ENCODE peak calls at places on chromosomes 3 and 15, in six cellular contexts. I is K562, F is GM12891, V is GM12878, Z is HepG2, B is H1. N is an unnamed sample.

GRCh38 chr3:129030611-129031010 is 29.5 kb downstream of the EFCC1 start:
- DNase-seq in I (no peak), F (no peak), V (no peak), Z (no peak), B (no peak), N (no peak)

GRCh38 chr3:144380832-144381231 is 409.2 kb downstream of the DIPK2A start:
- DNase-seq in I (no peak), F (no peak), V (no peak), Z (no peak), B (no peak), N (no peak)

GRCh38 chr3:34264650-34265049 is 466.2 kb downstream of the PDCD6IP start:
- DNase-seq in I (no peak), F (no peak), V (no peak), Z (no peak), B (no peak), N (no peak)

GRCh38 chr3:174202146-174202545 is 657.0 kb upstream of the NAALADL2 start:
- DNase-seq in I (no peak), F (no peak), V (no peak), Z (no peak), B (no peak), N (no peak)

GRCh38 chr15:87599616-87600015 is 656.9 kb downstream of the NTRK3 start:
- DNase-seq in I (no peak), F (no peak), V (no peak), Z (no peak), B (no peak), N (no peak)

GRCh38 chr3:46495901-46496456 is 1.8 kb upstream of the RTP3 start:
- DNase-seq in I (no peak), F (no peak), V (no peak), Z (no peak), B (no peak), N (no peak)

GRCh38 chr3:147651107-147651506 is 241.9 kb downstream of the ZIC1 start:
- DNase-seq in I (no peak), F (no peak), V (no peak), Z (no peak), B (no peak), N (no peak)

GRCh38 chr3:102225407-102226132 is 209.2 kb upstream of the ZPLD1 start:
- DNase-seq in I (peak; percentile 11), F (no peak), V (peak; percentile 42), Z (peak; percentile 41), B (no peak), N (no peak)

GRCh38 chr3:42656680-42657610 is 3.4 kb downstream of the ZBTB47 start:
- DNase-seq in I (no peak), F (no peak), V (no peak), Z (no peak), B (no peak), N (no peak)

GRCh38 chr3:129602730-129603560 is 3.5 kb downstream of the PLXND1 start:
- DNase-seq in I (peak; percentile 58), F (no peak), V (no peak), Z (peak; percentile 55), B (no peak), N (no peak)

GRCh38 chr15:38130739-38131498 is 121.7 kb upstream of the SPRED1 start:
- DNase-seq in I (peak; percentile 4), F (no peak), V (peak; percentile 51), Z (no peak), B (no peak), N (no peak)

GRCh38 chr3:52444860-52445793 is at the start of gene SEMA3G:
- DNase-seq in I (peak; percentile 74), F (peak; percentile 88), V (no peak), Z (peak; percentile 76), B (peak; percentile 56), N (peak; percentile 82)

DNA sequence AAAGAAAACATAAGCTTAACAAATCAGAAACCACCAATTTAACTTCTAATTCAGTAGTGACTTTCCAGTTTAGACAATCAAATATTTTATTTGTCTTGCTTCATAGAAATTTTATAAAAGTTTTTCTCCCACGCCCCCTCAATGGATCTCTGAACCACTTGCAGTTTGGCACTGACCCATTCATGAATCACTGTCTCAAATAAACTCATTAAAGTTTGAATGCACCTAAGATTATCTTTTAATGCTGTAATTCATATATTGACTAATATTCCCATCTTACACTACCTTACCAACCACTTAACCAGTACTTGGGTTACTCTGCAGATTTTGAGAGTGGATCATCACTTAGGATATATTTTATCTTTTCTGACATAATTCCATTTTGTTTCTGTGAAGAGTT is 880.2 kb downstream of the OTOL1 start:
- DNase-seq in I (no peak), F (no peak), V (no peak), Z (no peak), B (no peak), N (no peak)
- TF ChIP-seq POLR2AphosphoS5 in I (no peak), F (no peak), V (no peak), Z (no peak), B (no peak), N (no peak)

GRCh38 chr3:19295208-19295607 is 146.9 kb downstream of the KCNH8 start:
- DNase-seq in I (no peak), F (no peak), V (no peak), Z (no peak), B (no peak), N (no peak)
- TF ChIP-seq TAF1 in I (no peak), F (no peak), V (no peak), Z (no peak), B (no peak), N (no peak)

GRCh38 chr3:37964716-37965115 is 25.9 kb upstream of the VILL start:
- DNase-seq in I (no peak), F (no peak), V (no peak), Z (peak; percentile 82), B (no peak), N (no peak)
- TF ChIP-seq POLR2A in I (no peak), F (no peak), V (no peak), Z (no peak), B (no peak), N (no peak)

GRCh38 chr15:72491768-72492167 is 17.6 kb downstream of the ARIH1 start:
- DNase-seq in I (no peak), F (no peak), V (no peak), Z (no peak), B (no peak), N (no peak)

GRCh38 chr15:72486144-72486543 is 12.0 kb downstream of the ARIH1 start:
- DNase-seq in I (no peak), F (no peak), V (no peak), Z (no peak), B (no peak), N (no peak)

GRCh38 chr15:72487070-72487797 is 13.1 kb downstream of the ARIH1 start:
- DNase-seq in I (no peak), F (no peak), V (no peak), Z (no peak), B (no peak), N (no peak)

GRCh38 chr15:72489943-72490554 is 15.9 kb downstream of the ARIH1 start:
- DNase-seq in I (no peak), F (no peak), V (no peak), Z (no peak), B (no peak), N (no peak)

GRCh38 chr15:72488558-72488957 is 14.4 kb downstream of the ARIH1 start:
- DNase-seq in I (no peak), F (no peak), V (no peak), Z (no peak), B (no peak), N (no peak)
- TF ChIP-seq POLR2AphosphoS5 in I (no peak), F (no peak), V (no peak), Z (no peak), B (no peak), N (no peak)

DNA sequence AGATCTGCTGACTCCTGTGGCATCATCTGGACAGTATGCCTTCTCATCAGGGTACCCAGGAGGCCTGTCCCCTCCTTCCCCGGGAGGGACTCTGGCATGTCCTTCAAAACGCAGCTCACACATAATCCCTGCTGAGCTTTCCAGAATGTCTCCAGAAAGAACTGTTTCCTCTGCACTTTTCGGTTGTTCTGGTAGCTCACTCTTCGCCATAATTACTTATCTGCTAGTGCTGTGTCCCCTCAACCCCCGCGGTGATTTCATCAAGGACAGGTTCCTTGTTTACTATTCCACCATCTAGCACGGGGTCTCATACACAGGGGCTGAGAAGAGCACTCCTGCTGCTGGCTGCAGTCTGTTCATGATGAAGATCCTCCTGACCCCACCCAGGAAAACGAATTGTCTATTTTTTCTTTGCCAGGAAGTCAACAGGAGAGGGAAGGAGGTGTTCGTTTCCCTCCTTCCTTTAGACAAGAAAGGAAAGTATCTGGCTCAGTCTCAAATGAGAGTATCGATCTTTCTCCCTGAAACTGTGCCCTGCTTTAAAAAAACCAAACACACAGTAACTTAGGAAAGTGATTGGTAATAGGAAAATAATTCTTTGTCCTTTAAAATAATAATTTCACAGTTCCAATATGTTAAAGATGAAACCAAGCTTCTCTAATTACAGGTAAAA is 115.9 kb downstream of the SENP2 start:
- DNase-seq in I (peak; percentile 40), F (no peak), V (no peak), Z (no peak), B (no peak), N (no peak)
- TF ChIP-seq TAF1 in I (no peak), F (no peak), V (no peak), Z (no peak), B (no peak), N (no peak)

DNA sequence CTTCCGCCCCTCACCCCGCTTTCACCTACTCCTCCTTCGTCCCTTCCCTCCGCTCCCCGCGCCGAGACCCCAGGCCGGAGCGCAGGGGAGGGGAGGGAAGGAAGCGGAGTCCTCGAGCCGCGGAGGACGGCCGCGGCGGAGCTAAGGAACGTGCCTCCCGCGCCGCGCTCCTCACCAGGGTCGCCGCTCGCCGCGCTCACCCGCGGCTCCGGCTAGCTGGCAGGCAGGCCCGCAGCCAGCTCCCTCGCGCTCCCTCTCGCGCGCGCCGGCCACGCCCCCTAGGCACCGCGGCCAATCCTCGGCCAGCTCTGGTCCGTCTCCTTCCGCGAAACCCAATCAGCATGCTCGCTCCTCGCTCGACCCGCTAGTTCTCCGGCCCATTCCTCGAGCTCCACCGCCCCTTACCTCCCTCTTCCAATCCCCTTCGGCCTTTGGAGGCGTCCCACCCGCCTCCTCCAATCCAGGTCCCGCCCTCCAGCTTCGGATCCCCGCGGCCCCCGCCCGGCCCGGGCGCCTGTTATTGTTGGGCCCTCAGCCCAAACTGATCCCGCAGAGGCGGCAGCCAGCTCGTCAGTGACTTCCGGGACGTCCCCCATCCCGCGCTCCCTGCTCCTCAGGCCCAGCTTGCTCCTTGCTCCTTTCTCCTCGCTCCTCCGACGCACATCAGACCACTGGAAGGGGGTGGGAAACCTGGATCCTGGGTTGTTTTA is at the start of gene DCBLD2:
- DNase-seq in I (peak; percentile 96), F (peak; percentile 97), V (peak; percentile 94), Z (peak; percentile 97), B (peak; percentile 93), N (peak; percentile 97)
- TF ChIP-seq POLR2A in I (peak; percentile 73), F (peak; percentile 59), V (peak; percentile 89), Z (peak; percentile 93), B (peak; percentile 97), N (peak; percentile 91)